ENCODE peak calls at places on chromosomes 4 and X, in nine cellular contexts. R, B, C, V, N, E, L, P and F are unnamed samples.

GRCh38 chr4:26860157-26860921 is at the start of gene STIM2:
- DNase-seq in R (peak), B (peak), C (peak), V (peak), N (peak), E (peak), L (peak), P (peak), F (peak)

GRCh38 chrX:119145241-119145653 is 17.6 kb upstream of the KIAA1210 start:
- DNase-seq in R (peak), B (no peak), C (no peak), V (no peak), N (no peak), E (no peak), L (peak), P (no peak), F (peak)

GRCh38 chrX:1582686-1583437 is 8.5 kb upstream of the AKAP17A start:
- DNase-seq in R (no peak), B (no peak), C (no peak), V (no peak), N (peak), E (no peak), L (no peak), P (no peak), F (peak)

GRCh38 chrX:10636337-10636736 is 16.0 kb upstream of the MID1 start:
- DNase-seq in R (peak), B (peak), C (peak), V (no peak), N (no peak), E (no peak), L (peak), P (no peak), F (peak)

GRCh38 chr4:87502580-87503238 is 26.5 kb downstream of the SPARCL1 start:
- DNase-seq in R (no peak), B (no peak), C (peak), V (no peak), N (no peak), E (no peak), L (peak), P (no peak), F (no peak)

GRCh38 chr4:121256887-121257426 is 92.8 kb upstream of the TNIP3 start:
- DNase-seq in R (no peak), B (no peak), C (no peak), V (no peak), N (no peak), E (no peak), L (no peak), P (no peak), F (no peak)

GRCh38 chrX:136546369-136546768 is 14.4 kb downstream of the VGLL1 start:
- DNase-seq in R (no peak), B (peak), C (peak), V (no peak), N (no peak), E (no peak), L (no peak), P (no peak), F (no peak)

GRCh38 chr4:89316931-89317366 is 9.3 kb upstream of the GPRIN3 start:
- DNase-seq in R (no peak), B (no peak), C (no peak), V (no peak), N (no peak), E (no peak), L (no peak), P (no peak), F (no peak)

GRCh38 chr4:55925235-55925634 is 23.5 kb upstream of the CEP135 start:
- DNase-seq in R (no peak), B (no peak), C (no peak), V (no peak), N (no peak), E (no peak), L (no peak), P (no peak), F (no peak)

GRCh38 chr4:2251795-2252529 is 9.9 kb downstream of the MXD4 start:
- DNase-seq in R (no peak), B (no peak), C (no peak), V (peak), N (no peak), E (peak), L (peak), P (peak), F (no peak)

GRCh38 chr4:128658214-128658621 is 151.3 kb upstream of the JADE1 start:
- DNase-seq in R (no peak), B (no peak), C (no peak), V (no peak), N (no peak), E (no peak), L (no peak), P (no peak), F (no peak)

GRCh38 chr4:94533405-94534223 is 81.9 kb downstream of the PDLIM5 start:
- DNase-seq in R (no peak), B (no peak), C (no peak), V (no peak), N (no peak), E (no peak), L (no peak), P (no peak), F (no peak)

GRCh38 chr4:164935363-164935762 is 42.1 kb downstream of the TRIM61 start:
- DNase-seq in R (peak), B (no peak), C (no peak), V (no peak), N (no peak), E (no peak), L (no peak), P (no peak), F (peak)

GRCh38 chr4:182921608-182922007 is 4.4 kb upstream of the DCTD start:
- DNase-seq in R (no peak), B (no peak), C (no peak), V (no peak), N (no peak), E (no peak), L (no peak), P (no peak), F (no peak)

GRCh38 chr4:65559270-65559669 is 111.0 kb downstream of the EPHA5 start:
- DNase-seq in R (no peak), B (no peak), C (no peak), V (no peak), N (no peak), E (no peak), L (no peak), P (no peak), F (no peak)

GRCh38 chrX:69317721-69318120 is 152.5 kb upstream of the PJA1 start:
- DNase-seq in R (no peak), B (no peak), C (no peak), V (no peak), N (no peak), E (no peak), L (no peak), P (no peak), F (no peak)

GRCh38 chr4:109942292-109942926 is 29.7 kb downstream of the EGF start:
- DNase-seq in R (no peak), B (no peak), C (no peak), V (no peak), N (no peak), E (no peak), L (no peak), P (no peak), F (no peak)

GRCh38 chr4:42655921-42656735 is 777 bp downstream of the ATP8A1 start:
- DNase-seq in R (peak), B (peak), C (peak), V (peak), N (peak), E (peak), L (peak), P (peak), F (no peak)

GRCh38 chr4:84028340-84028739 is 470.8 kb downstream of the NKX6-1 start:
- DNase-seq in R (no peak), B (no peak), C (no peak), V (no peak), N (no peak), E (no peak), L (no peak), P (no peak), F (peak)

GRCh38 chrX:19721726-19722370 is 165.6 kb downstream of the SH3KBP1 start:
- DNase-seq in R (no peak), B (no peak), C (peak), V (no peak), N (no peak), E (no peak), L (no peak), P (no peak), F (peak)

GRCh38 chrX:13283512-13283911 is 36.3 kb downstream of the ATXN3L start:
- DNase-seq in R (peak), B (peak), C (no peak), V (no peak), N (no peak), E (no peak), L (no peak), P (no peak), F (no peak)

GRCh38 chr4:85798011-85798770 is 323.2 kb downstream of the ARHGAP24 start:
- DNase-seq in R (no peak), B (no peak), C (no peak), V (no peak), N (no peak), E (no peak), L (no peak), P (no peak), F (no peak)

GRCh38 chr4:102411416-102411815 is 66.1 kb upstream of the SLC39A8 start:
- DNase-seq in R (no peak), B (no peak), C (no peak), V (no peak), N (no peak), E (no peak), L (no peak), P (no peak), F (no peak)

GRCh38 chrX:136880003-136880451 is 498 bp downstream of the RBMX start:
- DNase-seq in R (peak), B (peak), C (peak), V (peak), N (peak), E (peak), L (peak), P (peak), F (peak)

GRCh38 chrX:47321386-47321785 is 49.0 kb upstream of the ZNF157 start:
- DNase-seq in R (peak), B (peak), C (peak), V (no peak), N (no peak), E (peak), L (no peak), P (no peak), F (peak)

GRCh38 chrX:36583674-36584073 is 424.5 kb upstream of the FAM47C start:
- DNase-seq in R (no peak), B (no peak), C (no peak), V (no peak), N (no peak), E (no peak), L (no peak), P (no peak), F (no peak)

GRCh38 chr4:108172231-108172779 is 3.6 kb upstream of the LEF1 start:
- DNase-seq in R (peak), B (no peak), C (no peak), V (no peak), N (peak), E (no peak), L (peak), P (no peak), F (no peak)

GRCh38 chr4:4995103-4995761 is 24.0 kb downstream of the CYTL1 start:
- DNase-seq in R (peak), B (peak), C (peak), V (peak), N (peak), E (peak), L (peak), P (no peak), F (peak)

GRCh38 chr4:158094413-158095110 is 78.3 kb downstream of the GASK1B start:
- DNase-seq in R (no peak), B (no peak), C (no peak), V (no peak), N (no peak), E (no peak), L (no peak), P (no peak), F (peak)

GRCh38 chr4:156560701-156561100 is 410.9 kb downstream of the PDGFC start:
- DNase-seq in R (no peak), B (no peak), C (no peak), V (no peak), N (no peak), E (no peak), L (no peak), P (no peak), F (no peak)

GRCh38 chr4:99090511-99090910 is 1.9 kb upstream of the ADH5 start:
- DNase-seq in R (no peak), B (no peak), C (no peak), V (no peak), N (no peak), E (no peak), L (no peak), P (no peak), F (no peak)

GRCh38 chrX:85627363-85627762 is 247.9 kb upstream of the POF1B start:
- DNase-seq in R (peak), B (no peak), C (peak), V (no peak), N (no peak), E (no peak), L (no peak), P (no peak), F (peak)

GRCh38 chrX:148995661-148996060 is 495.2 kb downstream of the AFF2 start:
- DNase-seq in R (no peak), B (no peak), C (no peak), V (no peak), N (no peak), E (no peak), L (no peak), P (no peak), F (no peak)

GRCh38 chr4:180967936-180968335 is 1275.3 kb upstream of the TENM3 start:
- DNase-seq in R (no peak), B (no peak), C (no peak), V (no peak), N (no peak), E (no peak), L (no peak), P (no peak), F (no peak)

GRCh38 chr4:52983563-52984303 is 121.6 kb downstream of the RASL11B start:
- DNase-seq in R (peak), B (peak), C (peak), V (no peak), N (no peak), E (no peak), L (peak), P (no peak), F (peak)

GRCh38 chr4:68907230-68907629 is 44.4 kb downstream of the UGT2A3 start:
- DNase-seq in R (no peak), B (no peak), C (no peak), V (no peak), N (no peak), E (no peak), L (no peak), P (no peak), F (no peak)

GRCh38 chrX:68717196-68717595 is 69.7 kb downstream of the STARD8 start:
- DNase-seq in R (no peak), B (no peak), C (no peak), V (no peak), N (no peak), E (peak), L (no peak), P (no peak), F (no peak)

GRCh38 chr4:173074501-173074946 is 94.1 kb upstream of the GALNT7 start:
- DNase-seq in R (peak), B (peak), C (peak), V (no peak), N (no peak), E (no peak), L (no peak), P (no peak), F (no peak)